ENCODE peak calls at places on chromosome 16, in eight cellular contexts. T is H1, O is K562, Y is sigmoid colon, A is breast epithelium, G is transverse colon, R is HL-60, E is SK-N-SH. D is an unnamed sample.

GRCh38 chr16:31052131-31052530 is 18.8 kb downstream of the STX4 start:
- DNase-seq in T (no peak), O (peak; percentile 57), Y (no peak), A (no peak), G (peak; percentile 36), R (no peak), E (no peak), D (no peak)

GRCh38 chr16:86953631-86954465 is 363.3 kb downstream of the C16orf95 start:
- DNase-seq in T (no peak), O (no peak), Y (peak; percentile 60), A (no peak), G (no peak), R (no peak), E (no peak), D (no peak)

GRCh38 chr16:66728117-66728787 is 23.2 kb downstream of the DYNC1LI2 start:
- DNase-seq in T (no peak), O (peak; percentile 50), Y (peak; percentile 67), A (no peak), G (peak; percentile 22), R (peak; percentile 80), E (peak; percentile 59), D (no peak)

GRCh38 chr16:73414636-73415035 is 366.7 kb upstream of the ZFHX3 start:
- DNase-seq in T (no peak), O (no peak), Y (no peak), A (no peak), G (no peak), R (no peak), E (no peak), D (no peak)

GRCh38 chr16:31877876-31878642 is 4.5 kb downstream of the ZNF267 start:
- DNase-seq in T (no peak), O (no peak), Y (no peak), A (no peak), G (no peak), R (no peak), E (no peak), D (no peak)

GRCh38 chr16:10172848-10173655 is 9.2 kb downstream of the GRIN2A start:
- DNase-seq in T (no peak), O (peak; percentile 34), Y (no peak), A (no peak), G (no peak), R (no peak), E (no peak), D (no peak)

GRCh38 chr16:20612551-20613470 is 36.6 kb upstream of the ACSM2B start:
- DNase-seq in T (no peak), O (no peak), Y (peak; percentile 82), A (no peak), G (no peak), R (no peak), E (no peak), D (no peak)

GRCh38 chr16:82769845-82770244 is 143.1 kb downstream of the CDH13 start:
- DNase-seq in T (no peak), O (no peak), Y (no peak), A (no peak), G (no peak), R (no peak), E (no peak), D (no peak)

GRCh38 chr16:67150833-67151396 is at the start of gene B3GNT9:
- DNase-seq in T (peak; percentile 88), O (peak; percentile 52), Y (peak; percentile 91), A (no peak), G (peak; percentile 72), R (no peak), E (peak; percentile 92), D (peak; percentile 86)

GRCh38 chr16:56923481-56923880 is 8.5 kb upstream of the HERPUD1 start:
- DNase-seq in T (no peak), O (no peak), Y (peak; percentile 15), A (no peak), G (no peak), R (no peak), E (no peak), D (no peak)

GRCh38 chr16:65059421-65059980 is 62.4 kb downstream of the CDH11 start:
- DNase-seq in T (no peak), O (no peak), Y (no peak), A (no peak), G (no peak), R (no peak), E (no peak), D (no peak)

GRCh38 chr16:59748531-59748930 is 1014.4 kb upstream of the GOT2 start:
- DNase-seq in T (no peak), O (no peak), Y (no peak), A (no peak), G (no peak), R (no peak), E (no peak), D (no peak)

GRCh38 chr16:89721644-89722391 is 481 bp downstream of the ZNF276 start:
- DNase-seq in T (no peak), O (peak; percentile 58), Y (no peak), A (no peak), G (peak; percentile 83), R (peak; percentile 76), E (peak; percentile 75), D (peak; percentile 97)

GRCh38 chr16:56944954-56945839 is 13.3 kb downstream of the HERPUD1 start:
- DNase-seq in T (no peak), O (no peak), Y (peak; percentile 48), A (no peak), G (no peak), R (no peak), E (no peak), D (no peak)

GRCh38 chr16:35305476-35305875 is 1846.1 kb downstream of the TP53TG3F start:
- DNase-seq in T (no peak), O (no peak), Y (no peak), A (no peak), G (no peak), R (no peak), E (no peak), D (no peak)

GRCh38 chr16:87321336-87322107 is 4.3 kb upstream of the C16orf95 start:
- DNase-seq in T (no peak), O (no peak), Y (no peak), A (no peak), G (no peak), R (no peak), E (no peak), D (peak; percentile 59)

GRCh38 chr16:86546638-86547013 is 8.4 kb downstream of the MTHFSD start:
- DNase-seq in T (no peak), O (no peak), Y (no peak), A (no peak), G (no peak), R (no peak), E (no peak), D (no peak)

GRCh38 chr16:86508947-86509758 is 1.2 kb upstream of the FOXF1 start:
- DNase-seq in T (peak; percentile 69), O (no peak), Y (peak; percentile 93), A (no peak), G (peak; percentile 46), R (no peak), E (no peak), D (no peak)

GRCh38 chr16:52805559-52806168 is 247.0 kb downstream of the CHD9NB start:
- DNase-seq in T (no peak), O (no peak), Y (no peak), A (no peak), G (no peak), R (no peak), E (no peak), D (no peak)

GRCh38 chr16:73735954-73736353 is 560.7 kb upstream of the PSMD7 start:
- DNase-seq in T (no peak), O (no peak), Y (no peak), A (no peak), G (no peak), R (no peak), E (no peak), D (no peak)

GRCh38 chr16:54026456-54026855 is 260.1 kb downstream of the IRX3 start:
- DNase-seq in T (no peak), O (no peak), Y (no peak), A (no peak), G (no peak), R (no peak), E (no peak), D (no peak)

GRCh38 chr16:11792404-11793260 is 4.4 kb downstream of the ZC3H7A start:
- DNase-seq in T (no peak), O (no peak), Y (no peak), A (no peak), G (peak; percentile 69), R (no peak), E (no peak), D (no peak)

GRCh38 chr16:65658339-65659275 is 536.7 kb upstream of the CDH11 start:
- DNase-seq in T (no peak), O (no peak), Y (no peak), A (no peak), G (no peak), R (peak; percentile 21), E (peak; percentile 54), D (no peak)

GRCh38 chr16:68951991-68952877 is 108.9 kb downstream of the TANGO6 start:
- DNase-seq in T (no peak), O (no peak), Y (no peak), A (no peak), G (no peak), R (no peak), E (no peak), D (no peak)

GRCh38 chr16:73616186-73616585 is 568.3 kb upstream of the ZFHX3 start:
- DNase-seq in T (no peak), O (peak; percentile 3), Y (no peak), A (no peak), G (no peak), R (no peak), E (no peak), D (no peak)

GRCh38 chr16:15440852-15441251 is 6.5 kb downstream of the BMERB1 start:
- DNase-seq in T (no peak), O (no peak), Y (no peak), A (no peak), G (no peak), R (no peak), E (no peak), D (no peak)
- H3K27ac ChIP-seq in T (no peak overlapping the region), O (no peak overlapping the region), Y (no peak overlapping the region), A (no peak overlapping the region), G (no peak overlapping the region), R (no peak overlapping the region), E (no peak overlapping the region), D (peak overlapping the region; percentile 22)

DNA sequence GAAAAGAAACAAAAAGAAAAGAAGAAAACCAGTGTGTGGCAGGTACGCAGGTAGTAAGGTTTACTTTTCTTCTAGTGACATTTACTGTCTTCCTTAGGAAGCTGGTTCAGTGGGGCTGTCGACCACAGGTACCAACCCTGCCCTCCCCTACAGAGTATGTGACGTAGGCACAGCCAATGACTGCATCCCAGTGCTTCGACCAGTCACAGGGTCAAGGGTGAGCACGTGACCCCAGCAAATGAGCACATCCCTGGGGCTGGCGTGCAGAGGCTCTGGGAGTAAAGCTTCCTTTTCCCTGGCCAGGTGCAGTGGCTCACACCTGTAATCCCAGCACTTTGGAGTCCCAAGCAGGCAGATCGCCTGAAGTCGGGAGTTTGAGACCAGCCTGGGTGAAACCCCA is 38.9 kb upstream of the PLCG2 start:
- DNase-seq in T (peak; percentile 58), O (no peak), Y (no peak), A (no peak), G (peak; percentile 56), R (peak; percentile 73), E (no peak), D (peak; percentile 82)
- TF ChIP-seq POLR2AphosphoS5 in T (no peak), O (no peak), Y (no peak), A (no peak), G (no peak), R (no peak), E (no peak), D (peak; percentile 31)

GRCh38 chr16:28311413-28311812 is 19.1 kb downstream of the SBK1 start:
- DNase-seq in T (no peak), O (no peak), Y (no peak), A (no peak), G (no peak), R (no peak), E (no peak), D (no peak)
- H3K27ac ChIP-seq in T (no peak overlapping the region), O (no peak overlapping the region), Y (no peak overlapping the region), A (no peak overlapping the region), G (no peak overlapping the region), R (no peak overlapping the region), E (no peak overlapping the region), D (peak overlapping the region; percentile 77)

GRCh38 chr16:1495281-1496262 is 2.4 kb downstream of the TELO2 start:
- DNase-seq in T (no peak), O (no peak), Y (no peak), A (no peak), G (no peak), R (no peak), E (no peak), D (peak; percentile 75)
- TF ChIP-seq POLR2AphosphoS5 in T (no peak), O (no peak), Y (no peak), A (no peak), G (no peak), R (no peak), E (no peak), D (no peak)

D was measured in spleen.